ENCODE peak calls at places on chromosomes 2 and 18, in six cellular contexts. One of them, this sample, is unnamed. For H3K4me1, the result is how much of the 10 kb centered on the place peaks cover.

GRCh38 chr2:225637199-225637598 is 237.7 kb downstream of the NYAP2 start:
- DNase-seq in left ventricle myocardium inferior: no peak
- DNase-seq in cardiac muscle cell: no peak
- DNase-seq in K562: no peak
- DNase-seq in upper lobe of right lung: no peak
- DNase-seq in transverse colon: no peak
- DNase-seq in this sample: no peak

GRCh38 chr2:67899187-67899586 is 163.6 kb downstream of the C1D start:
- DNase-seq in K562: no peak
- DNase-seq in left ventricle myocardium inferior: no peak
- DNase-seq in upper lobe of right lung: no peak
- DNase-seq in transverse colon: no peak
- DNase-seq in cardiac muscle cell: no peak
- DNase-seq in this sample: no peak

GRCh38 chr18:61896118-61896517 is 3.3 kb upstream of the RNF152 start:
- DNase-seq in cardiac muscle cell: no peak
- DNase-seq in K562: no peak
- DNase-seq in transverse colon: no peak
- DNase-seq in left ventricle myocardium inferior: no peak
- DNase-seq in upper lobe of right lung: no peak
- DNase-seq in this sample: no peak

GRCh38 chr2:221571391-221572179 is 519 bp downstream of the EPHA4 start:
- DNase-seq in cardiac muscle cell: peak
- DNase-seq in transverse colon: peak
- DNase-seq in left ventricle myocardium inferior: peak
- DNase-seq in upper lobe of right lung: peak
- DNase-seq in K562: no peak
- DNase-seq in this sample: no peak

GRCh38 chr2:27078267-27079194 is at the start of gene EMILIN1:
- DNase-seq in cardiac muscle cell: peak
- DNase-seq in K562: no peak
- DNase-seq in transverse colon: peak
- DNase-seq in left ventricle myocardium inferior: peak
- DNase-seq in upper lobe of right lung: peak
- DNase-seq in this sample: peak

GRCh38 chr2:6945821-6946220 is 28.6 kb downstream of the RNF144A start:
- DNase-seq in upper lobe of right lung: no peak
- DNase-seq in K562: no peak
- DNase-seq in transverse colon: no peak
- DNase-seq in left ventricle myocardium inferior: no peak
- DNase-seq in cardiac muscle cell: no peak
- DNase-seq in this sample: peak

GRCh38 chr18:22417496-22418188 is at the start of gene CTAGE1:
- DNase-seq in upper lobe of right lung: no peak
- DNase-seq in K562: no peak
- DNase-seq in cardiac muscle cell: no peak
- DNase-seq in transverse colon: no peak
- DNase-seq in left ventricle myocardium inferior: no peak
- DNase-seq in this sample: no peak

GRCh38 chr2:188295067-188295685 is 3.5 kb downstream of the GULP1 start:
- DNase-seq in transverse colon: no peak
- DNase-seq in K562: no peak
- DNase-seq in cardiac muscle cell: no peak
- DNase-seq in left ventricle myocardium inferior: no peak
- DNase-seq in upper lobe of right lung: no peak
- DNase-seq in this sample: no peak

GRCh38 chr18:8851659-8852058 is 146.3 kb downstream of the MTCL1 start:
- DNase-seq in cardiac muscle cell: no peak
- DNase-seq in K562: no peak
- DNase-seq in upper lobe of right lung: no peak
- DNase-seq in left ventricle myocardium inferior: no peak
- DNase-seq in transverse colon: no peak
- DNase-seq in this sample: no peak

GRCh38 chr2:223598994-223599645 is 3.0 kb downstream of the SCG2 start:
- DNase-seq in upper lobe of right lung: no peak
- DNase-seq in K562: no peak
- DNase-seq in cardiac muscle cell: no peak
- DNase-seq in left ventricle myocardium inferior: no peak
- DNase-seq in transverse colon: no peak
- DNase-seq in this sample: no peak

GRCh38 chr2:53519925-53520629 is 247.5 kb upstream of the CHAC2 start:
- DNase-seq in transverse colon: no peak
- DNase-seq in K562: no peak
- DNase-seq in upper lobe of right lung: no peak
- DNase-seq in cardiac muscle cell: no peak
- DNase-seq in left ventricle myocardium inferior: no peak
- DNase-seq in this sample: no peak

GRCh38 chr2:27703638-27704341 is 40.1 kb downstream of the SLC4A1AP start:
- DNase-seq in K562: peak
- DNase-seq in cardiac muscle cell: peak
- DNase-seq in left ventricle myocardium inferior: peak
- DNase-seq in upper lobe of right lung: peak
- DNase-seq in transverse colon: peak
- DNase-seq in this sample: peak

GRCh38 chr2:178327516-178327915 is 123.5 kb downstream of the PRKRA start:
- DNase-seq in transverse colon: no peak
- DNase-seq in upper lobe of right lung: no peak
- DNase-seq in left ventricle myocardium inferior: no peak
- DNase-seq in cardiac muscle cell: no peak
- DNase-seq in K562: no peak
- DNase-seq in this sample: no peak

GRCh38 chr2:196181484-196181883 is 10.1 kb upstream of the STK17B start:
- DNase-seq in K562: no peak
- DNase-seq in upper lobe of right lung: no peak
- DNase-seq in left ventricle myocardium inferior: no peak
- DNase-seq in transverse colon: no peak
- DNase-seq in cardiac muscle cell: no peak
- DNase-seq in this sample: no peak

GRCh38 chr2:191020742-191021381 is 6.9 kb upstream of the STAT1 start:
- DNase-seq in left ventricle myocardium inferior: no peak
- DNase-seq in cardiac muscle cell: no peak
- DNase-seq in K562: peak
- DNase-seq in transverse colon: peak
- DNase-seq in upper lobe of right lung: no peak
- DNase-seq in this sample: peak

GRCh38 chr2:3101016-3101703 is 276.5 kb downstream of the EIPR1 start:
- DNase-seq in transverse colon: no peak
- DNase-seq in K562: no peak
- DNase-seq in cardiac muscle cell: no peak
- DNase-seq in upper lobe of right lung: no peak
- DNase-seq in left ventricle myocardium inferior: no peak
- DNase-seq in this sample: peak

GRCh38 chr2:201996006-201996405 is 37.6 kb upstream of the FZD7 start:
- DNase-seq in upper lobe of right lung: no peak
- DNase-seq in K562: no peak
- DNase-seq in cardiac muscle cell: no peak
- DNase-seq in left ventricle myocardium inferior: no peak
- DNase-seq in transverse colon: no peak
- DNase-seq in this sample: no peak

DNA sequence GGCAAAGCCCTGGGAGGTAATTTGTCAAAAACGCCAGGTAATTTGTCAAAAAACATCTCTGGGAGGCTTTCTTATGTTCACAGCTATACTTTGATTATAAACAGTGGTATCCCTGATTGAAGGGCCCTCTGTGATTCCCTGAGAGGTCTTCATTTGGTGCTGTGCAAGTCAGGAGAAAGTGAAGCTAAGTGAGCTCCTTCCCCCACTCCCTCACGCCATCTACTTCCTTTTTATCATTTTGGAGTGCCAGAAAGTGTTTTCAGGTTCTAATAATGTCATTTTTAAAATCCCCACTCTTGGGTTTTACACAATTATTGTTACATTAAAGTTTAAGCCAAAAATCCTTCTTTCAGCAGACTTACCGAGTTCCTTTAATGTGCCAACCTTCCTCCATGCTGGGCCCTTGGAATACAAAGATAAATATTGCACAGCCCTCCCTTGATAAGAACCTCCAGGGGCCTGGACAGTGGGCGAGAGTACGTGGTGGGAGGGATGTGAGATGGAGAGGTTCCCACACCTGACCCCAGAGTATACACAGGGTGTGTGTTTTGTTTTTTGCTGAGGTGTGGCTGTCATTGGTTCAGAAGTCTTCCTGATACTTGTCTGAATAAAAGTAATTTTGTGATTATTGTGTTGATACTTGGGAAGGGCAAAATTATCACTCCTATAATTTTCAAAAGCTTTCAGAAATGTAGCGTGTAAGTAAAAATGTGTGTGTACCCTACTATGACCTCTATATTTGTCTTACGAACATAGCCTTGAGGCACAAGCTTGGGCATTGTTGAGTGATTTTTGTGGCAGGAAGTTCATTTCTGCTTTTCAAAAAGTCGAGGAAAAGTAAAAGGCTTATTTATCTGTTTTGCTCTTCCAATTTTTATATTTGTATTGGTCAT is 8.1 kb downstream of the MAPRE2 start:
- DNase-seq in cardiac muscle cell: no peak
- DNase-seq in left ventricle myocardium inferior: no peak
- DNase-seq in upper lobe of right lung: no peak
- DNase-seq in transverse colon: no peak
- DNase-seq in K562: no peak
- DNase-seq in this sample: no peak
- H3K27ac ChIP-seq in cardiac muscle cell: peak
- H3K27ac ChIP-seq in left ventricle myocardium inferior: peak
- H3K27ac ChIP-seq in upper lobe of right lung: peak
- H3K27ac ChIP-seq in transverse colon: no peak
- H3K27ac ChIP-seq in K562: peak
- H3K27ac ChIP-seq in this sample: peak

GRCh38 chr2:232324778-232325177 is 53.8 kb upstream of the ALPP start:
- DNase-seq in K562: no peak
- DNase-seq in upper lobe of right lung: no peak
- DNase-seq in left ventricle myocardium inferior: no peak
- DNase-seq in cardiac muscle cell: no peak
- DNase-seq in transverse colon: no peak
- DNase-seq in this sample: no peak

GRCh38 chr2:232323328-232323650 is 55.3 kb upstream of the ALPP start:
- DNase-seq in K562: no peak
- DNase-seq in upper lobe of right lung: no peak
- DNase-seq in left ventricle myocardium inferior: no peak
- DNase-seq in cardiac muscle cell: no peak
- DNase-seq in transverse colon: no peak
- DNase-seq in this sample: no peak

GRCh38 chr2:232327089-232328037 is 51.2 kb upstream of the ALPP start:
- DNase-seq in transverse colon: peak
- DNase-seq in upper lobe of right lung: peak
- DNase-seq in left ventricle myocardium inferior: peak
- DNase-seq in cardiac muscle cell: peak
- DNase-seq in K562: peak
- DNase-seq in this sample: peak

GRCh38 chr2:232328038-232328435 is 50.5 kb upstream of the ALPP start:
- DNase-seq in cardiac muscle cell: no peak
- DNase-seq in transverse colon: no peak
- DNase-seq in upper lobe of right lung: no peak
- DNase-seq in K562: no peak
- DNase-seq in left ventricle myocardium inferior: no peak
- DNase-seq in this sample: no peak

DNA sequence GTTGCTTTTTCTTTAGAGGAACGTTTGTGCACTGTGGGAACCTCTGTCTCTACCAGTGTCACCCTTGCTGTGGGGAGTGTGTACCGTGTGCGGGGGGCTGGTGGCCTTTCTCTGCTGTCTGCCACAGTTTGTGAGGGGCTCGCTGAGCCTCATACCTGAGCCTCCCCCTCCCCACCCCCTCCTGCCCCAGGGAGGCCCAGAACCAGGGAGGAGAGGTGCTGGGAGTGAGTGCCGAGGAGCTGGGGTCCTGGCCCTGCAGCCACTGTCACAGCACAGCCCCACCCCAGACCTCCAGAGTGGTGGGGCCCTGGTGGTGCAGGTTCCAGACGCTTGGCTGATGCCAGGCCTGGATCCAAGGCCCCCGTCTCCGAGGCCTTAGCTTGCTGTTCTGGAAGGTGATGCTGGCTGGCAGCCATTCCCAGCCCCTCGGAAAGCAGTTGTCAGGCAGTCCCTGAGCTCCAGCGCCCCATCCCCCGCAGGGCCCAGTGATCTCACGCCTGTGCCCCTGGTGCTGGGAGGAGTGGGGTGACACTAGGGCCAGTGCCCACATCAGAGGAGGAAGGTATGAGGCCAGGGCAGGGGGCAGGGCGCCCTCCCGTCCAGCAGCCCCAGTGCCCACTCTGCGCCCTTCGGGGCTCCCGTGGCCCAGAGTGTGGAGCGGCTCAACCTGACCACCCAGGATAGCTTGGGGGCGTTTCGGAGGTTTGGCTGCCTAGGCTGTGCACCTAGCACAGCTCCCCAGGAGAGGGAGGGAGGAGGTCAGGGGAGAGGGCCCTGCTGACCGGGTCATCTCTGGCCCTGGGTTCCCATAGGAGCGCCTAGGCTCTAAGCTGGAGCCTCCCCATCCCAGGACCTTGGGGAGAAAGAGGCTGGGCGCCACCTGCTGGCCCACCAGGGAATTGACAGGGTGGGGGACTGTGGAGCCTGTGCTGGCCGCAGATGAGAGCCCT is 53.0 kb upstream of the ALPP start:
- DNase-seq in upper lobe of right lung: peak
- DNase-seq in left ventricle myocardium inferior: peak
- DNase-seq in cardiac muscle cell: peak
- DNase-seq in K562: peak
- DNase-seq in transverse colon: peak
- DNase-seq in this sample: no peak
- TF ChIP-seq CTCF in upper lobe of right lung: peak
- TF ChIP-seq CTCF in left ventricle myocardium inferior: peak
- TF ChIP-seq CTCF in cardiac muscle cell: peak
- TF ChIP-seq CTCF in K562: no peak
- TF ChIP-seq CTCF in transverse colon: peak
- TF ChIP-seq CTCF in this sample: peak

GRCh38 chr2:234996041-234996440 is 44.2 kb downstream of the SH3BP4 start:
- DNase-seq in left ventricle myocardium inferior: no peak
- DNase-seq in cardiac muscle cell: no peak
- DNase-seq in transverse colon: no peak
- DNase-seq in K562: no peak
- DNase-seq in upper lobe of right lung: no peak
- DNase-seq in this sample: no peak
- H3K4me1 ChIP-seq in left ventricle myocardium inferior: under half
- H3K4me1 ChIP-seq in cardiac muscle cell: half or more
- H3K4me1 ChIP-seq in transverse colon: under half
- H3K4me1 ChIP-seq in K562: under half
- H3K4me1 ChIP-seq in upper lobe of right lung: under half
- H3K4me1 ChIP-seq in this sample: under half

DNA sequence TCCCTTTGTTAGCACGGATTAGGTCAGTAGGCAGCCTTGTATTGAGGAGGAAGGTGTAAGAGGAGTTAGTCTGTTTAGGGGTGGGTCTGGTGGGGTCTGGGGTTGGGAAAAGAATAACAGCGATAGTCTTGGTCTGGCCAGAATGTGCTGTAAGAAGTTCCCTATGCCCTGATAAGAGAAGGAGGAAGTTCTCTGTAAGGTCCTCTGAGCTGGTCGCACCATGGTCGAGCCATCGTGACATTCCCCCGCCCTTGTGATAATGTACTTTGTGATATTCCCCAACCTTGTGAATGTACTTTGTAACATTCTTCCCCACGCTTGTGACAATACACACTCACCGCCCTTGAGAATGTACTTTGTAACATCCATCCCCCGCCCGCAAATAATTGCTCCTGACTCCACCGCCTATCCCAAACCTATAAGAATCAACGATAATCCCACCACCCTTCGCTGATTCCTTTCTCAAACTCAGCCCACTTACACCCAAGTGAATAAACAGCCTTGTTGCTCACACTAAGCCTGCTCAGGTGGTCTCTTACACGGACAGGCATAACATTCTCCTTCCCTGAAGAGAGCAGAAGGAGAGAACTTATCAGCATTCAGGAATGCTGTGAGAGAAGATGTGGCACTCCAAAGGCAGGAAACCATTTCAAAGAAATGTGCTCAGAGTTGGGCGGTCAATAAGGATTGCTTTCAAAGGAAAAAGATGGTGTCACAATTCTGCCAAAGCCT is 17.9 kb upstream of the DUSP19 start:
- DNase-seq in K562: no peak
- DNase-seq in left ventricle myocardium inferior: no peak
- DNase-seq in cardiac muscle cell: no peak
- DNase-seq in transverse colon: no peak
- DNase-seq in upper lobe of right lung: no peak
- DNase-seq in this sample: no peak
- H3K27ac ChIP-seq in K562: no peak
- H3K27ac ChIP-seq in left ventricle myocardium inferior: no peak
- H3K27ac ChIP-seq in cardiac muscle cell: no peak
- H3K27ac ChIP-seq in transverse colon: no peak
- H3K27ac ChIP-seq in upper lobe of right lung: no peak
- H3K27ac ChIP-seq in this sample: no peak

This sample was measured in right atrium auricular region.